ENCODE peak calls at places on chromosomes 13 and 19, in nine cellular contexts. Q, E, J, W, P, I, D, T and L are unnamed samples.
A peak's percentile ranks its signal among the peaks of the same experiment; 100 is the strongest.

GRCh38 chr19:7533925-7534480 is 1.5 kb upstream of the PNPLA6 start:
- DNase-seq in W (peak; percentile 32), D (peak; percentile 83), P (no peak), I (peak; percentile 85), E (peak; percentile 87), J (peak; percentile 88), Q (peak; percentile 80), T (peak; percentile 76), L (peak; percentile 85)

GRCh38 chr19:46913852-46914430 is 53.1 kb downstream of the ARHGAP35 start:
- DNase-seq in P (no peak), J (no peak), I (no peak), W (peak; percentile 15), D (no peak), T (no peak), Q (no peak), E (peak; percentile 63), L (no peak)

GRCh38 chr19:50803633-50804419 is 13.6 kb downstream of the ACP4 start:
- DNase-seq in D (no peak), Q (no peak), T (no peak), J (no peak), P (no peak), I (peak; percentile 52), E (peak; percentile 9), W (peak; percentile 20), L (peak; percentile 56)

GRCh38 chr19:10672529-10673150 is 18.5 kb downstream of the ILF3 start:
- DNase-seq in I (no peak), W (no peak), P (no peak), T (no peak), Q (no peak), E (no peak), D (no peak), J (no peak), L (no peak)

GRCh38 chr13:93915269-93915809 is 564.1 kb downstream of the DCT start:
- DNase-seq in D (no peak), P (peak; percentile 24), W (no peak), I (no peak), E (peak; percentile 53), T (no peak), Q (no peak), J (no peak), L (no peak)

GRCh38 chr13:97263160-97263559 is 41.0 kb downstream of the MBNL2 start:
- DNase-seq in P (no peak), W (no peak), T (no peak), D (no peak), Q (no peak), E (no peak), J (no peak), I (no peak), L (no peak)

GRCh38 chr13:109790951-109791605 is 4.7 kb upstream of the IRS2 start:
- DNase-seq in Q (no peak), J (no peak), E (no peak), D (no peak), T (no peak), I (no peak), W (peak; percentile 80), P (no peak), L (peak; percentile 58)

GRCh38 chr13:35512271-35512920 is 35.9 kb upstream of the MAB21L1 start:
- DNase-seq in T (no peak), J (no peak), I (no peak), P (peak; percentile 86), E (peak; percentile 98), D (no peak), W (peak; percentile 61), Q (no peak), L (no peak)

GRCh38 chr19:4618019-4618418 is 21.3 kb upstream of the TNFAIP8L1 start:
- DNase-seq in I (no peak), Q (no peak), W (no peak), T (no peak), J (no peak), D (no peak), E (no peak), P (no peak), L (no peak)

GRCh38 chr13:27396252-27396846 is 28.1 kb upstream of the GTF3A start:
- DNase-seq in W (no peak), T (no peak), I (no peak), D (no peak), P (no peak), E (no peak), Q (no peak), J (no peak), L (no peak)

GRCh38 chr19:45164577-45165335 is 4.0 kb upstream of the NKPD1 start:
- DNase-seq in Q (no peak), D (peak; percentile 44), P (peak; percentile 22), I (peak; percentile 54), J (peak; percentile 82), T (peak; percentile 51), E (peak; percentile 57), W (peak; percentile 84), L (peak; percentile 59)

GRCh38 chr13:59991395-59991794 is 172.3 kb downstream of the DIAPH3 start:
- DNase-seq in J (no peak), W (no peak), Q (no peak), I (no peak), D (no peak), T (no peak), P (no peak), E (no peak), L (no peak)

GRCh38 chr13:25319781-25320180 is 18.4 kb downstream of the NUP58 start:
- DNase-seq in W (no peak), Q (no peak), D (no peak), T (no peak), J (no peak), P (no peak), I (no peak), E (no peak), L (no peak)

GRCh38 chr19:13066231-13066630 is 36.4 kb downstream of the LYL1 start:
- DNase-seq in P (no peak), D (no peak), W (no peak), E (no peak), Q (no peak), T (no peak), J (no peak), I (no peak), L (no peak)

GRCh38 chr19:13579388-13580060 is 73.2 kb upstream of the CACNA1A start:
- DNase-seq in W (no peak), D (no peak), E (peak; percentile 93), I (no peak), Q (no peak), P (no peak), J (no peak), T (no peak), L (no peak)

GRCh38 chr13:45846681-45847080 is 4.9 kb downstream of the SIAH3 start:
- DNase-seq in W (no peak), T (no peak), J (no peak), Q (no peak), P (no peak), D (no peak), I (no peak), E (no peak), L (no peak)

GRCh38 chr19:58581227-58582141 is 8.3 kb upstream of the MZF1 start:
- DNase-seq in W (no peak), P (no peak), T (peak; percentile 87), Q (no peak), I (peak; percentile 87), E (peak; percentile 87), D (peak; percentile 85), J (peak; percentile 89), L (no peak)

GRCh38 chr19:37313335-37313627 is 57.6 kb upstream of the ZNF527 start:
- DNase-seq in T (no peak), W (no peak), I (no peak), Q (no peak), E (no peak), D (no peak), J (no peak), P (no peak), L (no peak)

GRCh38 chr13:94224670-94225069 is 254.8 kb downstream of the DCT start:
- DNase-seq in P (no peak), W (no peak), I (no peak), T (no peak), E (no peak), D (no peak), J (no peak), Q (no peak), L (no peak)

GRCh38 chr19:17580470-17581000 is 25.1 kb downstream of the COLGALT1 start:
- DNase-seq in W (no peak), T (no peak), I (no peak), J (no peak), E (no peak), P (no peak), D (no peak), Q (no peak), L (no peak)

GRCh38 chr19:33054623-33055022 is 10.1 kb downstream of the RHPN2 start:
- DNase-seq in P (no peak), W (no peak), I (no peak), J (peak; percentile 90), E (no peak), T (no peak), Q (no peak), D (no peak), L (no peak)

GRCh38 chr13:26050568-26051230 is 1.1 kb downstream of the SHISA2 start:
- DNase-seq in Q (no peak), I (peak; percentile 89), J (peak; percentile 49), W (no peak), D (no peak), T (no peak), P (no peak), E (no peak), L (peak; percentile 18)

GRCh38 chr13:40247845-40248244 is 418.6 kb downstream of the FOXO1 start:
- DNase-seq in I (no peak), J (no peak), Q (no peak), W (no peak), E (peak; percentile 77), T (no peak), D (no peak), P (no peak), L (no peak)

GRCh38 chr19:51366999-51367564 is 894 bp upstream of the ETFB start:
- DNase-seq in J (peak; percentile 28), D (peak; percentile 30), P (no peak), I (peak; percentile 50), T (peak; percentile 30), W (peak; percentile 64), E (no peak), Q (peak; percentile 39), L (peak; percentile 39)

GRCh38 chr19:31274266-31274963 is 74.8 kb downstream of the TSHZ3 start:
- DNase-seq in Q (no peak), P (no peak), E (no peak), D (no peak), I (no peak), J (no peak), W (no peak), T (no peak), L (no peak)

GRCh38 chr19:1247747-1248453 is 483 bp upstream of the MIDN start:
- DNase-seq in E (peak; percentile 51), W (peak; percentile 55), P (no peak), T (no peak), Q (no peak), I (peak; percentile 65), D (peak; percentile 76), J (peak; percentile 73), L (no peak)

GRCh38 chr13:100673376-100673830 is 1.2 kb downstream of the TMTC4 start:
- DNase-seq in J (no peak), P (no peak), T (no peak), D (no peak), Q (no peak), E (no peak), W (no peak), I (peak; percentile 56), L (peak; percentile 34)

GRCh38 chr13:31122544-31123260 is 39.0 kb downstream of the HSPH1 start:
- DNase-seq in W (no peak), Q (no peak), J (no peak), I (no peak), T (no peak), P (no peak), D (no peak), E (no peak), L (no peak)

GRCh38 chr13:34357435-34358232 is 539.7 kb downstream of the RFC3 start:
- DNase-seq in T (no peak), P (peak; percentile 64), W (peak; percentile 13), Q (no peak), J (no peak), I (no peak), E (peak; percentile 75), D (no peak), L (no peak)

GRCh38 chr13:97310809-97311436 is 88.8 kb downstream of the MBNL2 start:
- DNase-seq in E (no peak), D (no peak), J (no peak), P (no peak), W (no peak), Q (no peak), I (no peak), T (no peak), L (no peak)

GRCh38 chr13:50081106-50081898 is 66.1 kb downstream of the KCNRG start:
- DNase-seq in Q (no peak), E (no peak), W (no peak), I (peak; percentile 63), D (peak; percentile 38), P (no peak), J (peak; percentile 48), T (peak; percentile 23), L (peak; percentile 71)